ENCODE peak calls at places on chromosomes 12 and 14, in four cellular contexts. B is NCI-H2081, H is GM03348, I is ACHN. A is an unnamed sample.

GRCh38 chr12:39831587-39832315 is 212.1 kb upstream of the ABCD2 start:
- DNase-seq in B (no peak), H (no peak), I (no peak), A (no peak)

GRCh38 chr14:50006141-50006540 is 110.2 kb downstream of the VCPKMT start:
- DNase-seq in B (no peak), H (no peak), I (no peak), A (no peak)

GRCh38 chr14:75981426-75981825 is 369 bp downstream of the TGFB3 start:
- DNase-seq in B (no peak), H (peak; percentile 38), I (peak; percentile 6), A (no peak)

GRCh38 chr12:11573880-11574279 is 75.6 kb upstream of the ETV6 start:
- DNase-seq in B (no peak), H (no peak), I (no peak), A (no peak)

GRCh38 chr12:51910691-51911090 is 3.4 kb downstream of the ACVRL1 start:
- DNase-seq in B (no peak), H (no peak), I (no peak), A (no peak)

GRCh38 chr12:120500577-120500976 is 4.7 kb downstream of the DYNLL1 start:
- DNase-seq in B (no peak), H (no peak), I (no peak), A (no peak)

GRCh38 chr12:116366456-116366776 is 88.9 kb upstream of the MED13L start:
- DNase-seq in B (peak; percentile 24), H (no peak), I (no peak), A (no peak)

GRCh38 chr14:99427632-99428315 is 52.9 kb downstream of the SETD3 start:
- DNase-seq in B (no peak), H (peak; percentile 73), I (no peak), A (no peak)

GRCh38 chr12:78721906-78722305 is 142.7 kb upstream of the SYT1 start:
- DNase-seq in B (no peak), H (no peak), I (no peak), A (no peak)

GRCh38 chr12:2417761-2418160 is 365.0 kb downstream of the CACNA1C start:
- DNase-seq in B (no peak), H (no peak), I (no peak), A (no peak)

GRCh38 chr14:61420326-61420725 is 98.9 kb downstream of the PRKCH start:
- DNase-seq in B (no peak), H (no peak), I (no peak), A (no peak)